ENCODE peak calls at places on chromosomes 3 and 15, in eight cellular contexts. L is SK-N-DZ; P is H7; W is activated CD8-positive, alpha-beta memory T cell treated with anti-CD3 and anti-CD28 coated beads, Interleukin-2, amount 50 U/mL, for 48 hours; R is HEK293T; I is AG09319; C is cardiac fibroblast; H is AG08396. Y is an unnamed sample.

GRCh38 chr3:66416556-66417304 is 84.1 kb downstream of the LRIG1 start:
- DNase-seq in W (no peak), I (no peak), H (no peak), P (no peak), R (no peak), L (no peak), C (peak; percentile 28), Y (no peak)

GRCh38 chr3:141391298-141392017 is 23.2 kb downstream of the ZBTB38 start:
- DNase-seq in R (no peak), L (no peak), W (no peak), C (peak; percentile 61), H (no peak), I (no peak), P (no peak), Y (no peak)

GRCh38 chr3:108380128-108380795 is 83.9 kb downstream of the HHLA2 start:
- DNase-seq in L (no peak), I (no peak), H (no peak), R (no peak), W (no peak), C (no peak), P (no peak), Y (no peak)

GRCh38 chr3:64306745-64307144 is 81.5 kb upstream of the PRICKLE2 start:
- DNase-seq in L (no peak), H (no peak), I (peak; percentile 57), W (no peak), C (peak; percentile 51), R (no peak), P (no peak), Y (no peak)

GRCh38 chr3:152126260-152126659 is 142.5 kb upstream of the MBNL1 start:
- DNase-seq in L (no peak), P (no peak), R (no peak), W (no peak), I (no peak), C (peak; percentile 42), H (no peak), Y (no peak)

GRCh38 chr3:15345051-15345607 is 12.7 kb upstream of the SH3BP5 start:
- DNase-seq in I (no peak), H (no peak), R (no peak), P (no peak), W (no peak), C (no peak), L (no peak), Y (no peak)

GRCh38 chr15:52800852-52801747 is 11.0 kb upstream of the ONECUT1 start:
- DNase-seq in L (no peak), H (no peak), C (no peak), P (peak; percentile 65), R (no peak), W (peak; percentile 52), I (no peak), Y (no peak)

GRCh38 chr3:170802164-170803151 is 67.5 kb downstream of the RPL22L1 start:
- DNase-seq in P (no peak), C (peak; percentile 95), I (peak; percentile 98), W (no peak), L (no peak), H (peak; percentile 67), R (no peak), Y (peak; percentile 29)

Y was measured in K562.